ENCODE peak calls at places on chromosomes 13 and 19, in ten cellular contexts. I is esophagus squamous epithelium; A is fibroblast of pulmonary artery; F is omental fat pad; R is brain microvascular endothelial cell; V is GM12865; L is CD4-positive, alpha-beta T cell; O is left ventricle myocardium inferior; G is progenitor cell of endocrine pancreas; Z is heart left ventricle. P is an unnamed sample.

GRCh38 chr13:111491021-111491420 is 170.6 kb downstream of the TEX29 start:
- DNase-seq in I (no peak), A (no peak), F (no peak), R (no peak), V (no peak), L (no peak), O (no peak), G (no peak), Z (no peak), P (no peak)

GRCh38 chr19:10270616-10271394 is at the start of gene ICAM1:
- DNase-seq in I (no peak), A (peak), F (peak), R (peak), V (peak), L (no peak), O (peak), G (no peak), Z (peak), P (peak)

GRCh38 chr13:27280009-27280646 is 9.5 kb downstream of the RASL11A start:
- DNase-seq in I (no peak), A (no peak), F (no peak), R (no peak), V (no peak), L (no peak), O (no peak), G (no peak), Z (no peak), P (no peak)

GRCh38 chr13:109939838-109940237 is 153.5 kb upstream of the IRS2 start:
- DNase-seq in I (no peak), A (no peak), F (no peak), R (no peak), V (no peak), L (no peak), O (no peak), G (no peak), Z (no peak), P (no peak)

GRCh38 chr13:108269601-108270328 is at the start of gene TNFSF13B:
- DNase-seq in I (no peak), A (peak), F (no peak), R (peak), V (peak), L (no peak), O (peak), G (peak), Z (peak), P (peak)

GRCh38 chr19:13978306-13978705 is 26.0 kb downstream of the DCAF15 start:
- DNase-seq in I (no peak), A (peak), F (peak), R (no peak), V (no peak), L (no peak), O (peak), G (peak), Z (peak), P (no peak)

GRCh38 chr19:11203194-11204075 is 6.1 kb upstream of the KANK2 start:
- DNase-seq in I (no peak), A (peak), F (peak), R (peak), V (peak), L (peak), O (peak), G (peak), Z (peak), P (peak)

GRCh38 chr19:31257426-31258130 is 91.7 kb downstream of the TSHZ3 start:
- DNase-seq in I (no peak), A (no peak), F (no peak), R (no peak), V (no peak), L (no peak), O (no peak), G (no peak), Z (no peak), P (no peak)

GRCh38 chr19:54262066-54262465 is 5.0 kb upstream of the LILRB5 start:
- DNase-seq in I (no peak), A (no peak), F (no peak), R (no peak), V (no peak), L (no peak), O (no peak), G (no peak), Z (no peak), P (no peak)

GRCh38 chr13:23960566-23961156 is 63.4 kb upstream of the C1QTNF9B start:
- DNase-seq in I (no peak), A (peak), F (no peak), R (peak), V (peak), L (no peak), O (no peak), G (no peak), Z (no peak), P (no peak)

GRCh38 chr13:78758549-78758948 is 99.6 kb upstream of the OBI1 start:
- DNase-seq in I (no peak), A (no peak), F (no peak), R (no peak), V (no peak), L (no peak), O (no peak), G (no peak), Z (no peak), P (no peak)

GRCh38 chr19:41219924-41220567 is 1.0 kb downstream of the AXL start:
- DNase-seq in I (no peak), A (peak), F (no peak), R (peak), V (no peak), L (no peak), O (peak), G (no peak), Z (peak), P (no peak)

GRCh38 chr13:93534181-93534700 is 307.6 kb downstream of the GPC6 start:
- DNase-seq in I (no peak), A (peak), F (no peak), R (no peak), V (no peak), L (no peak), O (no peak), G (no peak), Z (no peak), P (no peak)

GRCh38 chr13:24900507-24900906 is 136.5 kb downstream of the RNF17 start:
- DNase-seq in I (no peak), A (no peak), F (no peak), R (no peak), V (peak), L (no peak), O (no peak), G (no peak), Z (no peak), P (no peak)

GRCh38 chr13:72314210-72314609 is 413.2 kb downstream of the MZT1 start:
- DNase-seq in I (no peak), A (no peak), F (no peak), R (no peak), V (no peak), L (no peak), O (no peak), G (no peak), Z (no peak), P (no peak)

GRCh38 chr19:17329061-17329767 is 5.4 kb downstream of the ANO8 start:
- DNase-seq in I (no peak), A (no peak), F (no peak), R (no peak), V (no peak), L (no peak), O (no peak), G (no peak), Z (no peak), P (no peak)

GRCh38 chr19:38250821-38251563 is 5.2 kb downstream of the PPP1R14A start:
- DNase-seq in I (no peak), A (peak), F (no peak), R (peak), V (no peak), L (no peak), O (peak), G (peak), Z (peak), P (no peak)

GRCh38 chr13:77986699-77987098 is 68.1 kb upstream of the EDNRB start:
- DNase-seq in I (no peak), A (no peak), F (no peak), R (no peak), V (peak), L (no peak), O (no peak), G (no peak), Z (no peak), P (no peak)

GRCh38 chr13:34722931-34723330 is 219.1 kb upstream of the NBEA start:
- DNase-seq in I (no peak), A (no peak), F (no peak), R (no peak), V (no peak), L (no peak), O (no peak), G (no peak), Z (no peak), P (no peak)

GRCh38 chr13:105410602-105411001 is 1124.9 kb downstream of the EFNB2 start:
- DNase-seq in I (no peak), A (peak), F (no peak), R (no peak), V (peak), L (no peak), O (peak), G (peak), Z (peak), P (no peak)
- TF ChIP-seq CTCF in I (peak), A (peak), F (no peak), R (peak), V (peak), L (peak), O (peak), G (peak), Z (peak), P (peak)

DNA sequence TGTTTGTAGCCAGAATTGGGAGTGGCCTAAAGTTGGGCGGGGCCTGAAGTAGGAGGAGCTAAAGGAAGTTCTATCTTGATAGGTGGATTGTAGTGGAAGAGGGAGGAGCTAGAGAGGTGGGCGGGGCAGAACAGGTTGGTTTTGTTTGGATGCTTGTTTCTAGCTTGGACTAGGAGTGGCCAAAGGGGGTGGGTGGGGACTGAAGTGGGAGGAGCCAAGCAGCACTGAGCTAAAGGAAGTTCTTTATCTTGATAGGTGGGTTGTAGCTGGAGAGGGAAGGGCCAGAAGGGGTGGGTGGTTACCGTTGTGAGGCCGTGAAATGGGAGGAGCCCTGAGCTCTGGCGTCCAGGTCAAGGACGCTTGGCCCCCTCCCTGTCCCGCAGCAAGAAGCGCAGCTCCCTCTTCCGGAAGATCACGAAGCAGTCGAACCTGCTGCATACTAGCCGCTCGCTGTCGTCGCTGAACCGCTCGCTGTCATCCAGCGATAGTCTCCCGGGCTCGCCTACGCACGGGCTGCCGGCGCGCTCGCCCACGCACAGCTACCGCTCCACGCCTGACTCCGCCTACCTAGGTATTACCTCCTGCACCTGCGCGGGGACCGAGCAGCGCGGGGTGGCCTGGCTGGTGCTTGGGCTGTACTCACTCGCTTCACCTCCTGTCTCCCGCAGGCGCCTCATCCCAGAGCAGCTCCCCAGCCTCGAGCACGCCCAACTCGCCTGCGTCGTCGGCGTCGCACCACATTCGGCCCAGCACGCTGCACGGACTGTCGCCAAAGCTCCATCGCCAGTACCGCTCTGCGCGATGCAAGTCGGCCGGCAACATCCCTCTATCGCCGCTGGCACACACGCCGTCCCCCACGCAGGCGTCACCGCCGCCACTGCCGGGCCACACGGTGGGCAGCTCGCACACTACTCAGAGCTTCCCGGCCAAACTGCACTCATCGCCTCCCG is 8.0 kb downstream of the DNASE2 start:
- DNase-seq in I (no peak), A (peak), F (peak), R (peak), V (peak), L (peak), O (no peak), G (no peak), Z (no peak), P (peak)
- TF ChIP-seq CTCF in I (no peak), A (no peak), F (no peak), R (no peak), V (no peak), L (no peak), O (no peak), G (no peak), Z (no peak), P (no peak)

GRCh38 chr19:49470615-49470978 is 3.4 kb upstream of the FLT3LG start:
- DNase-seq in I (no peak), A (no peak), F (no peak), R (no peak), V (no peak), L (no peak), O (no peak), G (no peak), Z (no peak), P (no peak)

GRCh38 chr19:49472936-49473335 is 1.1 kb upstream of the FLT3LG start:
- DNase-seq in I (no peak), A (no peak), F (no peak), R (no peak), V (no peak), L (no peak), O (no peak), G (no peak), Z (no peak), P (no peak)

GRCh38 chr19:49468746-49469447 is 5.1 kb upstream of the FLT3LG start:
- DNase-seq in I (peak), A (peak), F (no peak), R (no peak), V (peak), L (peak), O (peak), G (no peak), Z (peak), P (peak)

GRCh38 chr19:49468199-49468598 is 5.8 kb upstream of the FLT3LG start:
- DNase-seq in I (no peak), A (no peak), F (no peak), R (no peak), V (no peak), L (no peak), O (no peak), G (no peak), Z (no peak), P (no peak)

GRCh38 chr19:49469828-49470614 is 4.0 kb upstream of the FLT3LG start:
- DNase-seq in I (no peak), A (no peak), F (no peak), R (no peak), V (peak), L (peak), O (no peak), G (no peak), Z (no peak), P (peak)
- TF ChIP-seq CTCF in I (no peak), A (no peak), F (no peak), R (peak), V (peak), L (peak), O (peak), G (no peak), Z (no peak), P (peak)

GRCh38 chr19:33470686-33471085 is 50.9 kb downstream of the PEPD start:
- DNase-seq in I (no peak), A (no peak), F (no peak), R (no peak), V (no peak), L (no peak), O (no peak), G (no peak), Z (no peak), P (no peak)

GRCh38 chr19:33471111-33471996 is 50.2 kb downstream of the PEPD start:
- DNase-seq in I (no peak), A (no peak), F (no peak), R (no peak), V (no peak), L (no peak), O (no peak), G (no peak), Z (no peak), P (no peak)

GRCh38 chr19:33470040-33470330 is 51.6 kb downstream of the PEPD start:
- DNase-seq in I (no peak), A (no peak), F (no peak), R (no peak), V (no peak), L (no peak), O (no peak), G (no peak), Z (no peak), P (no peak)

GRCh38 chr19:33473644-33474305 is 47.8 kb downstream of the PEPD start:
- DNase-seq in I (no peak), A (peak), F (no peak), R (peak), V (no peak), L (no peak), O (no peak), G (no peak), Z (no peak), P (no peak)

GRCh38 chr19:33472696-33473624 is 48.6 kb downstream of the PEPD start:
- DNase-seq in I (no peak), A (peak), F (no peak), R (peak), V (no peak), L (no peak), O (no peak), G (no peak), Z (no peak), P (no peak)
- TF ChIP-seq CTCF in I (no peak), A (no peak), F (no peak), R (peak), V (no peak), L (no peak), O (no peak), G (no peak), Z (no peak), P (no peak)

DNA sequence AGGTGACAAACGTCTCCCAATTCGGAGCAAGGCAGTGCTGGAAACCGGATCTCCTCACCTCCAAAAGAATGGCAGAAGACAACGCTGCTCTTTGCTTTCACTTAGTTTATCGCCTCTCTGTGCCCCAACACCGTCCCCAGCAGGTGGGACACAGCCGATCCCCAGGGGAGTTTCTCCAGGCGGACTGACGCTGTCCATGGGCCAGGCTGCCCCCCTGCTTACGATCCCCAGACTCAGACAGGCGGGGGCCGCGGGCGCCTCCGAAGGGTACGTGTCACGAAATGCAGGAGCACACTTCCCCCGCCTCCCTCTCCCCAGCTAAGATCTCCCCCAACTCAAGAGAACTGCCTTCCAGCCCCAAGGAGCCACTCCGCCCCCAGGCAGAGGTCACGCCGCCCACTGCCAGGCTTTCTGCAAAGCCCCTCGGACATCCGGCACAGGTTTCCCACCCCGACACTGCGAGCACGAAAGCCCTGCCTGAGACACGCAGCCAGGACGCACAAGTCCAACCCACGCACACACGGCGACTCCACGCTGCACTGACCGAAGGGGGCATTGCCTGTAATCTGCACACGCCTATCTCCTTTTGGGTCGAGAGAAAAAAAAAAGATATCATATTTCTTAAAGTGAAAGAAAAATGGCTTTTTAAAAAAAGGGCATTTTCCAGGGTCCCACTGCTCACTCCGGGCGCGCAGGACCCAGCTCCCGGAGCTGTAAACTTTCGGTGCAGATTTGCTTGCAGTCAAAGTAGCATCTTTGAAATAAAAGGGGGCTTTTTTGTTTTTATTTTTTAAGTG is 1.9 kb downstream of the SPRY2 start:
- DNase-seq in I (peak), A (peak), F (peak), R (peak), V (peak), L (no peak), O (peak), G (peak), Z (peak), P (peak)
- TF ChIP-seq CTCF in I (peak), A (peak), F (no peak), R (peak), V (no peak), L (no peak), O (peak), G (peak), Z (peak), P (peak)

DNA sequence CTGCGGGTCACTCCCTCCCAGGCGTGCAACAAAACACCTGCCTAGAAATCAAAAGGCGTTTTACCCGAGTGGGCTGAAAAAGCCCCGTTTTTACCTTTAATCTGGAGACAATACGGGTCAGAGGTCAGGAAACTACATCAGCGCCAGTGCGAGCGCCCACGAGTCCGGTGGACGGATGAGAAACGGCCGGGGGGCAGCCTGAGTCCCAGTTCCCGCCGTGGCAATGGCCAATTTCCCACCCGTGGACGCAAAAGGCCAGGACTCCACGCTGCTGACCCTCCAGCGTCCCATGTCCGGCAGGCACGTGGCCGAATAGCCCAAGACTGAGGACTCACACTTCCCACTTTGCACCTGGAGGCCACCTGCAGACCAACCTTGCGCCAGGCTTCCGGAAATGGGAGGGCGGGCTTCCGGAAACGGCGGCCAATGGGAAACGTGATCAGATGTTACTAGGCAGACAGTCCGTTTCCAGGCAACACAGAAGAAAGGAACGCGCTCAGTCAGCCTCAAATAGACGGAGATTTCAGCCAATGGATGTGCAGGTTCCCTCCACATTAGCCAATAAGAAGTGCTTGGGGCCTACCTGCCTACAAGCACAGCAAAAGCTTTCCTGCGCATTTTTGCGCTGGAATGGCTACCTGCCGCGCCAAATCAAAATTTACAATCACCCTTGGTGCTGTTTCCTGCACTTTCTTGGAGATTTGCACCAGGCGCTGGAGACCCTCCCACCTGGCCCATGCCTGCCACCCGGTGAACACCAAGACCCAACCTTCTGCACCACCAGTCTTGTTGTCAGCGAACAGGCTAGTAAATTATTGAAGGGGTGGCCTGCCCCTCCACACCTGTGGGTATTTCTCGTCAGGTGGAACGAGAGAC is 47.4 kb downstream of the ZFP14 start:
- DNase-seq in I (peak), A (peak), F (peak), R (peak), V (peak), L (peak), O (peak), G (peak), Z (peak), P (peak)
- TF ChIP-seq CTCF in I (no peak), A (no peak), F (no peak), R (peak), V (no peak), L (no peak), O (peak), G (no peak), Z (no peak), P (no peak)

P was measured in GM10248.